ENCODE peak calls at places on chromosomes 7 and 10, in six cellular contexts. C is IMR-90; J is suprapubic skin; T is CD4-positive, CD25-positive, alpha-beta regulatory T cell; U is heart right ventricle; O is fibroblast of lung. Z is an unnamed sample.

GRCh38 chr10:123443924-123444323 is 222.2 kb upstream of the GPR26 start:
- DNase-seq in U (no peak), T (no peak), O (no peak), C (no peak), J (no peak), Z (no peak)

GRCh38 chr10:47340613-47341170 is 7.5 kb upstream of the RBP3 start:
- DNase-seq in O (peak), T (peak), J (peak), C (peak), U (peak), Z (peak)

GRCh38 chr7:157444011-157444842 is 107.4 kb downstream of the DNAJB6 start:
- DNase-seq in T (no peak), U (no peak), O (no peak), C (no peak), J (peak), Z (peak)

GRCh38 chr7:29622335-29623265 is 59.0 kb downstream of the PRR15 start:
- DNase-seq in O (peak), C (peak), T (no peak), J (no peak), U (no peak), Z (peak)

GRCh38 chr7:145313601-145314000 is 477.7 kb upstream of the TPK1 start:
- DNase-seq in C (no peak), U (no peak), O (no peak), T (no peak), J (no peak), Z (no peak)

GRCh38 chr7:155188357-155188756 is 109.3 kb upstream of the INSIG1 start:
- DNase-seq in J (no peak), C (no peak), O (no peak), T (no peak), U (no peak), Z (peak)

GRCh38 chr7:41702635-41703371 is at the start of gene INHBA:
- DNase-seq in T (no peak), U (peak), J (no peak), C (peak), O (peak), Z (peak)

GRCh38 chr7:13797545-13797944 is 191.9 kb downstream of the ETV1 start:
- DNase-seq in O (no peak), J (no peak), U (no peak), C (no peak), T (no peak), Z (peak)

GRCh38 chr7:73870041-73870492 is 9.1 kb downstream of the TMEM270 start:
- DNase-seq in U (no peak), O (no peak), T (no peak), C (no peak), J (no peak), Z (peak)

GRCh38 chr10:51892965-51893658 is 193.7 kb upstream of the CSTF2T start:
- DNase-seq in T (no peak), J (no peak), O (no peak), U (no peak), C (peak), Z (no peak)

GRCh38 chr10:118590334-118590733 is 5.1 kb downstream of the PRLHR start:
- DNase-seq in U (peak), T (no peak), O (peak), J (no peak), C (no peak), Z (no peak)

GRCh38 chr10:115827180-115827579 is 445.8 kb downstream of the GFRA1 start:
- DNase-seq in C (peak), O (peak), T (no peak), U (no peak), J (no peak), Z (no peak)

GRCh38 chr10:6473430-6473829 is 106.6 kb downstream of the PRKCQ start:
- DNase-seq in T (peak), U (no peak), O (no peak), C (no peak), J (no peak), Z (peak)

GRCh38 chr7:157855452-157856213 is 518.8 kb downstream of the DNAJB6 start:
- DNase-seq in T (no peak), O (no peak), C (no peak), U (no peak), J (no peak), Z (no peak)

GRCh38 chr7:67653856-67654442 is 657.3 kb downstream of the TYW1 start:
- DNase-seq in T (no peak), U (peak), O (no peak), C (no peak), J (no peak), Z (no peak)

GRCh38 chr7:19106308-19107141 is 10.9 kb downstream of the TWIST1 start:
- DNase-seq in C (no peak), J (no peak), O (no peak), T (no peak), U (no peak), Z (peak)

GRCh38 chr10:20254078-20254477 is 437.8 kb downstream of the PLXDC2 start:
- DNase-seq in C (peak), T (no peak), U (peak), O (peak), J (no peak), Z (no peak)
- H3K27ac ChIP-seq in C (no peak), T (no peak), U (peak), O (no peak), J (no peak), Z (no peak)

GRCh38 chr7:77820967-77821366 is 22.4 kb downstream of the PHTF2 start:
- DNase-seq in T (no peak), U (no peak), C (no peak), J (no peak), O (no peak), Z (no peak)
- H3K27ac ChIP-seq in T (no peak), U (no peak), C (no peak), J (no peak), O (no peak), Z (no peak)

GRCh38 chr7:34249192-34249591 is 343.9 kb downstream of the BMPER start:
- DNase-seq in T (no peak), O (no peak), U (no peak), C (no peak), J (no peak), Z (peak)
- H3K27ac ChIP-seq in T (no peak), O (no peak), U (no peak), C (no peak), J (no peak), Z (no peak)

DNA sequence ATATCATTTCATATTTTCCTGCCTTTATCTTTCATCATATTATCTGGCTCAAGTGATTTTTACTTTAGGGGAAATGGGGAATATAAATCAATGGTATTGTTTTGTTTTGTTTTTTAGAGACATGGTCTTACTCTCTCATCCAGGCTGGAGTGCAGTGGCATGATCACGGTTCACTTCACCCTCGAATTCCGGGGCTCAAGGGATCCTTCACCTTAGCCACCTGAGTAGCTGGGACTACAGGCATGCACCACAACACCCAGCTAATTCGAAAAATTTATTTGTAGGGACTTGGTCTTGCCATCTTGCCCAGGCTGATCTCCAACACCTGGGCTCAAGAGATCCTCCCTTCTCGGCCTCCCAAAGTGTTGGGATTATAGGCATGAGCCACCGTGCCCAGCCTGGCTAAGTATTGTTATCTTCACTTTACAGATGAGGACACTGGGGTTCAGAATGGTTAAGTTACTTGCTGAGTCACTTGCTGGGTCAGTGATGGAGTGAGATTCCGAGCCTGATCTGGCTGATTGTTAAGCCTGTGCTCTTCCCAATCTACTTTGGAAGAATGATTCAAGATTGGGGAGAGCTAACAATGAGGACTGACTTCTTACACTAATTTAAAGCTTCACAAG is 3.7 kb upstream of the SLC16A9 start:
- DNase-seq in J (no peak), U (no peak), O (no peak), T (no peak), C (no peak), Z (no peak)
- H3K27ac ChIP-seq in J (no peak), U (no peak), O (no peak), T (no peak), C (no peak), Z (no peak)

GRCh38 chr7:116487907-116488521 is 11.5 kb upstream of the CAV2 start:
- DNase-seq in J (no peak), U (no peak), O (no peak), T (no peak), C (no peak), Z (no peak)

GRCh38 chr7:116492654-116493109 is 6.9 kb upstream of the CAV2 start:
- DNase-seq in C (peak), J (no peak), T (no peak), U (no peak), O (no peak), Z (no peak)

GRCh38 chr7:116494472-116494871 is 5.1 kb upstream of the CAV2 start:
- DNase-seq in T (no peak), C (no peak), O (no peak), U (no peak), J (no peak), Z (no peak)

GRCh38 chr7:116491887-116492653 is 7.5 kb upstream of the CAV2 start:
- DNase-seq in T (no peak), C (no peak), J (no peak), O (no peak), U (no peak), Z (no peak)

DNA sequence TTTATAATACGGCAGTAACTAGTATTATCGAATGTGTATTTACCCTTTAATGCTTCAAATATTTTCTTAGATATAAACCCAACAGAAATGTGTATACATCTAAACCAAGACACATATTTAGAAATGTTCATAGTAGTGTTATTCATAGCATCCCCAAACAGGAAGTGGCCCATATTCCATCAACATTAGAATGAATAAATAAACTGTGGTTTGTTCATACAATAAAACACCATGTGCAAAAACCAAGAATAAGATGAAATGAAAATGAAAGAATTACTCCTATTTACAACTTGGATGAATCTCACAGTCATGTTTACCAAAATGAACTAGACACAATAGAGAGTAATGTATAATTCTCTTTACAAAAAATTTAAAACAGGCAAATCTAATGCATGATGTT is 9.2 kb upstream of the CAV2 start:
- DNase-seq in T (no peak), J (no peak), O (no peak), C (no peak), U (no peak), Z (no peak)
- H3K27ac ChIP-seq in T (no peak), J (no peak), O (no peak), C (no peak), U (peak), Z (no peak)